ENCODE peak calls at places on chromosomes 2 and 18, in seven cellular contexts. N, X, E, C, H, B and O are unnamed samples.

GRCh38 chr2:67880291-67880761 is 182.5 kb downstream of the C1D start:
- DNase-seq in C (no peak), E (no peak), H (peak), B (no peak), N (no peak), X (no peak), O (no peak)

GRCh38 chr2:224909885-224910517 is 132.3 kb downstream of the DOCK10 start:
- DNase-seq in N (no peak), B (no peak), E (no peak), X (no peak), H (peak), C (no peak), O (peak)

GRCh38 chr2:165015052-165015642 is 59.8 kb upstream of the SLC38A11 start:
- DNase-seq in C (peak), E (no peak), X (peak), N (peak), B (peak), H (peak), O (peak)

GRCh38 chr18:9413586-9413985 is 61.7 kb upstream of the RALBP1 start:
- DNase-seq in C (no peak), X (no peak), B (no peak), N (no peak), E (no peak), H (no peak), O (no peak)

GRCh38 chr2:11248-11941 is 34.9 kb downstream of the FAM110C start:
- DNase-seq in H (peak), E (no peak), N (peak), X (peak), C (peak), B (peak), O (no peak)

GRCh38 chr18:77102246-77103040 is 30.1 kb downstream of the MBP start:
- DNase-seq in C (no peak), H (no peak), E (no peak), X (no peak), B (no peak), N (peak), O (no peak)

GRCh38 chr18:10822457-10822856 is 296.6 kb downstream of the NAPG start:
- DNase-seq in X (no peak), N (peak), B (no peak), C (no peak), E (no peak), H (peak), O (no peak)

GRCh38 chr2:96102596-96103387 is 13.6 kb downstream of the ADRA2B start:
- DNase-seq in B (peak), N (no peak), C (no peak), H (no peak), X (no peak), E (no peak), O (no peak)

GRCh38 chr2:239316562-239317465 is 84.0 kb downstream of the HDAC4 start:
- DNase-seq in X (no peak), N (no peak), B (no peak), C (no peak), E (no peak), H (no peak), O (no peak)

GRCh38 chr18:23689031-23689615 is at the start of gene LAMA3:
- DNase-seq in B (no peak), H (peak), E (no peak), X (no peak), C (peak), N (peak), O (no peak)

GRCh38 chr2:102064679-102065674 is 73.2 kb downstream of the IL1R2 start:
- DNase-seq in E (no peak), B (no peak), H (peak), C (no peak), N (no peak), X (no peak), O (no peak)

GRCh38 chr2:233497692-233498091 is 68.9 kb downstream of the USP40 start:
- DNase-seq in H (no peak), X (no peak), B (no peak), E (no peak), N (no peak), C (no peak), O (no peak)

GRCh38 chr18:58536187-58536516 is 92.7 kb downstream of the ALPK2 start:
- DNase-seq in E (no peak), B (no peak), C (no peak), N (no peak), H (no peak), X (no peak), O (no peak)

GRCh38 chr18:35605686-35606417 is 24.3 kb downstream of the GALNT1 start:
- DNase-seq in H (peak), X (no peak), B (no peak), C (no peak), N (no peak), E (no peak), O (peak)

GRCh38 chr2:214005337-214005736 is 405.5 kb upstream of the VWC2L start:
- DNase-seq in B (no peak), X (no peak), N (no peak), E (no peak), H (peak), C (no peak), O (no peak)

GRCh38 chr2:239155806-239156480 is 244.9 kb downstream of the HDAC4 start:
- DNase-seq in C (no peak), H (no peak), X (no peak), B (no peak), N (no peak), E (no peak), O (no peak)

GRCh38 chr2:106296182-106296815 is 102.2 kb upstream of the UXS1 start:
- DNase-seq in B (no peak), E (no peak), C (no peak), N (no peak), H (no peak), X (no peak), O (no peak)